ENCODE peak calls at places on chromosomes 5 and 9, in five cellular contexts. One of them, this sample, is unnamed. For H3K36me3, the result is how much of the 10 kb centered on the place peaks cover.

GRCh38 chr5:61941637-61942036 is 364.4 kb upstream of the KIF2A start:
- ATAC-seq in upper lobe of left lung: no peak
- ATAC-seq in K562: no peak
- ATAC-seq in HepG2: no peak
- ATAC-seq in GM12878: no peak
- ATAC-seq in this sample: no peak

GRCh38 chr5:154524181-154524580 is 46.2 kb upstream of the HAND1 start:
- ATAC-seq in upper lobe of left lung: no peak
- ATAC-seq in GM12878: no peak
- ATAC-seq in K562: no peak
- ATAC-seq in HepG2: no peak
- ATAC-seq in this sample: no peak

GRCh38 chr5:56839062-56839461 is 23.7 kb downstream of the MAP3K1 start:
- ATAC-seq in HepG2: no peak
- ATAC-seq in upper lobe of left lung: no peak
- ATAC-seq in GM12878: no peak
- ATAC-seq in K562: no peak
- ATAC-seq in this sample: no peak

GRCh38 chr9:110986529-110986928 is 51.7 kb downstream of the LPAR1 start:
- ATAC-seq in HepG2: no peak
- ATAC-seq in K562: no peak
- ATAC-seq in GM12878: no peak
- ATAC-seq in upper lobe of left lung: no peak
- ATAC-seq in this sample: no peak

GRCh38 chr9:112750767-112751058 is 153 bp downstream of the SNX30 start:
- ATAC-seq in K562: no peak
- ATAC-seq in GM12878: peak
- ATAC-seq in upper lobe of left lung: peak
- ATAC-seq in HepG2: no peak
- ATAC-seq in this sample: no peak

GRCh38 chr5:67222243-67223033 is 25.8 kb upstream of the CD180 start:
- ATAC-seq in upper lobe of left lung: peak
- ATAC-seq in GM12878: peak
- ATAC-seq in HepG2: no peak
- ATAC-seq in K562: no peak
- ATAC-seq in this sample: no peak

GRCh38 chr5:10756539-10756938 is 4.5 kb downstream of the DAP start:
- ATAC-seq in HepG2: no peak
- ATAC-seq in K562: no peak
- ATAC-seq in GM12878: peak
- ATAC-seq in upper lobe of left lung: no peak
- ATAC-seq in this sample: no peak

GRCh38 chr5:109848130-109848529 is 158.4 kb downstream of the MAN2A1 start:
- ATAC-seq in K562: no peak
- ATAC-seq in HepG2: no peak
- ATAC-seq in GM12878: no peak
- ATAC-seq in upper lobe of left lung: no peak
- ATAC-seq in this sample: no peak

DNA sequence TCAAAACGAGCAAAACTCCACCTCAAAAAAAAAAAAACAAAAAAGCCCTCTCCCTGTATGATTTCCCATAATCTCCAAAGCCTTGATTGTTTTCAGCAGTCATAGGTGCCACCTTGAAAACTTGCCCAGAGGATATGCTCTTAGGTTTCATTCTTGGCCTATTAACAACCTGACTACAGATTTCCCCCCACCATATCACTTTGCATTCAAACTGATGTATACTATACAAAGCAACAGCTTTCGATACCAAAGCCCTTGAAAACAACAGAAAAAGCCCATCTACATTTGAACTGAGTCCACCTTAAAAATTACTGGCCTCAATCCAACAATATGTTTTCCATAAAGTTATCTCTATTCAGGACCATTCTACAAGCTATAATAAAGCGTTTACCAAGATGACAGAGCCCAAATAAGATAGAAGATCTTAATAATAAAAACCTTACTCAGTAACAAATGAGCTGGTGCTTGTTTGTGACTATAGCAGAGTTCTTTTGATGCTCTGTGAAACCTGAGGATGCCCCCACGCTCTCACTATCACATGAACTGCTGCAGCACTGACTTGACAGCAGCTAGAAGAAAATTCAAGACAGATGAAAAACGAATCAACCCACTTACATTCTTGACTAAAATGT is 44.4 kb downstream of the FNBP1 start:
- ATAC-seq in upper lobe of left lung: no peak
- ATAC-seq in HepG2: no peak
- ATAC-seq in K562: no peak
- ATAC-seq in GM12878: peak
- ATAC-seq in this sample: no peak
- TF ChIP-seq EP300 in upper lobe of left lung: no peak
- TF ChIP-seq EP300 in HepG2: no peak
- TF ChIP-seq EP300 in K562: no peak
- TF ChIP-seq EP300 in GM12878: no peak
- TF ChIP-seq EP300 in this sample: no peak

DNA sequence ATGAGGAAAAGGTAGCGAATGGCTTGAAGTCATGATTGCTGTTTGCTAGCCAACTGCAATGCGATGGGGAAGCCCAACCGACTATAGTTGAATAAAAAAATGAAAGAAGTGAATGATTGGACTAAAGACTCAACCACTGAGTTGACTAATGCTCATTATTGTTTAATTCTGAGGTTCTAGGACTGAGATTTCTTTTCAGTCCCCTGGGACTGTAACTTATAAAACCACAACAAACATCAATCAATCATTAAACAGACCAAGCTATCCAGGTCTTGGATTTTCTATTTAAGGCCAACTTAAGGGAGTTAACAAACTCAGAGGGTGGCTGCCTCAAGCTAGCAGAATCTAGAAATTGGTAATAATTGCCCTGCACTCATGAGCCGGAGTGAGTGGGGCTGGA is 154.2 kb downstream of the DOCK2 start:
- ATAC-seq in upper lobe of left lung: no peak
- ATAC-seq in HepG2: no peak
- ATAC-seq in K562: no peak
- ATAC-seq in GM12878: no peak
- ATAC-seq in this sample: no peak
- H3K36me3 ChIP-seq in upper lobe of left lung: under half
- H3K36me3 ChIP-seq in HepG2: under half
- H3K36me3 ChIP-seq in K562: under half
- H3K36me3 ChIP-seq in GM12878: under half
- H3K36me3 ChIP-seq in this sample: under half

GRCh38 chr5:172492097-172492840 is 37.9 kb upstream of the SH3PXD2B start:
- ATAC-seq in upper lobe of left lung: no peak
- ATAC-seq in K562: no peak
- ATAC-seq in GM12878: no peak
- ATAC-seq in HepG2: no peak
- ATAC-seq in this sample: no peak

GRCh38 chr5:172492991-172493390 is 38.7 kb upstream of the SH3PXD2B start:
- ATAC-seq in K562: no peak
- ATAC-seq in HepG2: no peak
- ATAC-seq in GM12878: no peak
- ATAC-seq in upper lobe of left lung: peak
- ATAC-seq in this sample: peak

GRCh38 chr5:172493906-172494305 is 39.6 kb upstream of the SH3PXD2B start:
- ATAC-seq in upper lobe of left lung: no peak
- ATAC-seq in HepG2: no peak
- ATAC-seq in K562: no peak
- ATAC-seq in GM12878: no peak
- ATAC-seq in this sample: no peak

GRCh38 chr5:172496671-172497371 is 42.5 kb upstream of the SH3PXD2B start:
- ATAC-seq in upper lobe of left lung: peak
- ATAC-seq in GM12878: no peak
- ATAC-seq in K562: no peak
- ATAC-seq in HepG2: no peak
- ATAC-seq in this sample: peak

GRCh38 chr5:172494630-172495505 is 40.5 kb upstream of the SH3PXD2B start:
- ATAC-seq in K562: no peak
- ATAC-seq in upper lobe of left lung: no peak
- ATAC-seq in HepG2: no peak
- ATAC-seq in GM12878: no peak
- ATAC-seq in this sample: no peak
- TF ChIP-seq EP300 in K562: no peak
- TF ChIP-seq EP300 in upper lobe of left lung: no peak
- TF ChIP-seq EP300 in HepG2: no peak
- TF ChIP-seq EP300 in GM12878: no peak
- TF ChIP-seq EP300 in this sample: no peak

GRCh38 chr9:37128051-37128450 is 7.7 kb downstream of the ZCCHC7 start:
- ATAC-seq in upper lobe of left lung: no peak
- ATAC-seq in HepG2: no peak
- ATAC-seq in GM12878: no peak
- ATAC-seq in K562: no peak
- ATAC-seq in this sample: no peak

GRCh38 chr9:37121881-37122280 is 1.5 kb downstream of the ZCCHC7 start:
- ATAC-seq in GM12878: no peak
- ATAC-seq in upper lobe of left lung: no peak
- ATAC-seq in HepG2: no peak
- ATAC-seq in K562: no peak
- ATAC-seq in this sample: no peak

GRCh38 chr9:37126214-37126788 is 5.9 kb downstream of the ZCCHC7 start:
- ATAC-seq in HepG2: no peak
- ATAC-seq in upper lobe of left lung: no peak
- ATAC-seq in K562: no peak
- ATAC-seq in GM12878: peak
- ATAC-seq in this sample: no peak

DNA sequence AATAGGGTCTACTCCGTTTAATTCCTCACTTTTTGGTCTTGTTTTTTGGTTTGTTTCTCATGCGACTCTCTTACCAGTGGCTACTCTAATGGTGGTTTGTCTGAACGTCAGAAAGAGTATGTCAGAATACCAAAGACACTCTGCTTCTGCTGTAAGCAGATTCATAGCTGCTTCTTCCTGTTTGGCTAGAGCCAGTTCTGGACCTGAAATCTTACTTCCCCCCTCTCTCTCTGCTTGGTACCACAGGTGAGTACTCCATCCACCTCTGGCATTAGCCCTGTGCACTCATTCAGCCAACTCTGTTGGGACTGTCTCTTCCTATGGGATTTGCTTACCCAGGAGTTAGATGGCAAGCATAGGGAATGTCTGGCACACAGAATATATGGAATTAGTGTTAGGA is 6.6 kb downstream of the ZCCHC7 start:
- ATAC-seq in K562: no peak
- ATAC-seq in upper lobe of left lung: no peak
- ATAC-seq in HepG2: no peak
- ATAC-seq in GM12878: peak
- ATAC-seq in this sample: no peak
- H3K36me3 ChIP-seq in K562: half or more
- H3K36me3 ChIP-seq in upper lobe of left lung: under half
- H3K36me3 ChIP-seq in HepG2: under half
- H3K36me3 ChIP-seq in GM12878: under half
- H3K36me3 ChIP-seq in this sample: under half

This sample was measured in gastroesophageal sphincter.